ENCODE peak calls at places on chromosome 19, in six cellular contexts. Z is Peyer's patch, H is PC-3, R is fibroblast of mammary gland, O is breast epithelium, C is Calu3. M is an unnamed sample.

GRCh38 chr19:51043497-51043896 is 8.7 kb upstream of the KLK12 start:
- DNase-seq in H (no peak), O (no peak), R (no peak), C (no peak), Z (no peak), M (no peak)

GRCh38 chr19:10214784-10215183 is 16.3 kb downstream of the S1PR2 start:
- DNase-seq in Z (no peak), O (no peak), R (peak), C (no peak), H (peak), M (no peak)

GRCh38 chr19:16861875-16862274 is 26.9 kb upstream of the F2RL3 start:
- DNase-seq in Z (no peak), O (no peak), H (no peak), R (no peak), C (no peak), M (no peak)

GRCh38 chr19:15463865-15464371 is 426 bp downstream of the RASAL3 start:
- DNase-seq in C (no peak), H (no peak), Z (no peak), R (no peak), O (no peak), M (no peak)

GRCh38 chr19:13260883-13261653 is 110.9 kb downstream of the IER2 start:
- DNase-seq in R (peak), H (peak), O (no peak), C (peak), Z (no peak), M (no peak)

GRCh38 chr19:57788114-57788692 is 18.7 kb downstream of the ZNF586 start:
- DNase-seq in H (no peak), C (no peak), O (no peak), R (no peak), Z (no peak), M (no peak)

GRCh38 chr19:12871681-12872080 is 9.6 kb downstream of the DNASE2 start:
- DNase-seq in Z (no peak), R (no peak), H (no peak), C (no peak), O (no peak), M (no peak)

GRCh38 chr19:11195169-11195568 is 2.2 kb downstream of the KANK2 start:
- DNase-seq in O (no peak), H (no peak), C (no peak), R (no peak), Z (no peak), M (no peak)

GRCh38 chr19:42129399-42130253 is 2.6 kb downstream of the POU2F2 start:
- DNase-seq in H (no peak), R (peak), O (no peak), Z (no peak), C (no peak), M (no peak)

GRCh38 chr19:45439569-45440258 is 16.0 kb upstream of the ERCC1 start:
- DNase-seq in C (peak), O (peak), H (peak), Z (peak), R (peak), M (peak)

GRCh38 chr19:7799640-7800355 is 30.2 kb upstream of the EVI5L start:
- DNase-seq in Z (no peak), C (peak), O (no peak), R (peak), H (peak), M (no peak)

GRCh38 chr19:50510121-50510670 is 795 bp downstream of the JOSD2 start:
- DNase-seq in H (no peak), R (peak), C (no peak), Z (peak), O (no peak), M (no peak)

GRCh38 chr19:33797821-33798633 is 1.4 kb downstream of the KCTD15 start:
- DNase-seq in H (no peak), C (peak), O (no peak), R (no peak), Z (peak), M (no peak)

GRCh38 chr19:2663920-2664571 is 38.4 kb downstream of the GNG7 start:
- DNase-seq in H (no peak), R (no peak), Z (no peak), C (no peak), O (no peak), M (no peak)
- TF ChIP-seq CTCF in H (no peak), R (peak), Z (no peak), C (peak), O (no peak), M (no peak)

GRCh38 chr19:24033308-24033961 is 53.6 kb upstream of the ZNF254 start:
- DNase-seq in Z (peak), C (peak), O (peak), R (peak), H (peak), M (peak)
- TF ChIP-seq CTCF in Z (peak), C (no peak), O (no peak), R (no peak), H (peak), M (no peak)

GRCh38 chr19:18999016-18999758 is 34.1 kb downstream of the SUGP2 start:
- DNase-seq in Z (no peak), R (peak), O (no peak), C (no peak), H (peak), M (no peak)

GRCh38 chr19:18996796-18997394 is 36.4 kb downstream of the SUGP2 start:
- DNase-seq in R (no peak), Z (no peak), C (no peak), O (no peak), H (no peak), M (no peak)

GRCh38 chr19:18998276-18998675 is 35.0 kb downstream of the SUGP2 start:
- DNase-seq in C (no peak), Z (no peak), O (no peak), H (no peak), R (no peak), M (no peak)

GRCh38 chr19:18996351-18996750 is 37.0 kb downstream of the SUGP2 start:
- DNase-seq in R (no peak), H (no peak), C (no peak), O (no peak), Z (no peak), M (no peak)

DNA sequence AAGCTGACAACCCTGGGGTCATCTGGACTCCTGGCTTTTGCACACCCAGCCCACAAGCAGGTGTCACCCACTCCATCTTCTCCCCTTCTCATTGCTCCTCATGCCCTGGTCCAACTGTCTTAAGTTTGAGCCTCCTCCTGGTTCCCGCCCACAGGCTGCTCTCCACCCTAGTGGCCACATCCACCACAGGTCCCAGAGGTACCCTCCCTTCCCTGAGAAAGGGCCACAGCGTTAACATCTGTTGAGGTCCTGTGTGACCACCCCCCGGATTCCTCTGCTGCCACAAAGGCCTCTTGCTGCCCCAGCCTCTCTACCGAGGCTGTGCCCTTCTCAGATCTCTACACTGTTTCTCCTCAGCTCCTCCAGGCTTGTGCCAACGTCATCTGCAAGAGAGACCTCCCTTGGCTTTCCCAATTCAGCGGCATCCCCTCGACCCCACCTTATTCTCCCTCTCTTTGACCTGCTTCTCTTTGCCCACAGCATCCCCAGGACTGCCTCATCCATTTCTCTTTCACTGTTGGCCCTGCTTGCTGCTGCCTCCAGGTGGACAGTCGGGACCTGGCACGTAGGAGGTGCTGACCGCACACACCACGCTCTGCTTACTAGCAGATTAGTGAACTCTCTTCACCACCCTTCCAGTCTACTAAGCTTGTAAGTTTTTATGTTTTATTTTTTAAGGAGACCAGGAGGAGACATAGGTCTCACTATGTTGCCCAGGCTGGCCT is 33.3 kb downstream of the SUGP2 start:
- DNase-seq in C (peak), R (peak), O (no peak), H (no peak), Z (no peak), M (no peak)
- TF ChIP-seq CTCF in C (no peak), R (peak), O (no peak), H (peak), Z (no peak), M (peak)

DNA sequence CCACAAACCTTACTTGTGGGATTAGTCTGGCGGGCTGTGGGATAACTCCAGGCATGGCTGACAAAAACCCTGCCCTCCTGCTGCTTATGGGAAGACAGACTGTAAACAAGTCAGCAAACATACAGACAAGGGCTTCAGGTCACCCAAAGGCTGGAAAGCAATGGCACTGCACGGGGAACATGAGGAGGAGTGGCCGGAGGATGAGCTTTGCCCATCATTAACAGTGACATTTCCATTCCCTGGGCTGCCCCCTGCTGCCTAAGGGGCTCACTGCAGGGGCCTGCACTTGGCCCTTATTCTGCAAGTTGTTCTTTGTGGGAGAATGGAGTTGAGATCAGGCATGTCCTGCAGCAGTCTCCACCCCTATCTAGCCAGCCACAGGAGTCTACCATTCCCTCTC is 91.3 kb downstream of the UQCRFS1 start:
- DNase-seq in Z (no peak), H (no peak), C (peak), O (no peak), R (peak), M (no peak)
- TF ChIP-seq CTCF in Z (no peak), H (peak), C (peak), O (no peak), R (peak), M (peak)

GRCh38 chr19:47652285-47652684 is 43.4 kb downstream of the BICRA start:
- DNase-seq in O (no peak), H (no peak), Z (no peak), R (no peak), C (no peak), M (no peak)

GRCh38 chr19:47649588-47649987 is 40.7 kb downstream of the BICRA start:
- DNase-seq in C (no peak), H (no peak), O (no peak), R (no peak), Z (no peak), M (no peak)

GRCh38 chr19:47651132-47651531 is 42.2 kb downstream of the BICRA start:
- DNase-seq in Z (no peak), R (no peak), O (no peak), C (no peak), H (no peak), M (no peak)

GRCh38 chr19:47650695-47651094 is 41.8 kb downstream of the BICRA start:
- DNase-seq in C (no peak), R (no peak), O (no peak), Z (no peak), H (no peak), M (no peak)

GRCh38 chr19:47651691-47652090 is 42.8 kb downstream of the BICRA start:
- DNase-seq in R (no peak), O (no peak), C (no peak), H (no peak), Z (no peak), M (no peak)
- TF ChIP-seq CTCF in R (no peak), O (no peak), C (no peak), H (no peak), Z (no peak), M (no peak)

DNA sequence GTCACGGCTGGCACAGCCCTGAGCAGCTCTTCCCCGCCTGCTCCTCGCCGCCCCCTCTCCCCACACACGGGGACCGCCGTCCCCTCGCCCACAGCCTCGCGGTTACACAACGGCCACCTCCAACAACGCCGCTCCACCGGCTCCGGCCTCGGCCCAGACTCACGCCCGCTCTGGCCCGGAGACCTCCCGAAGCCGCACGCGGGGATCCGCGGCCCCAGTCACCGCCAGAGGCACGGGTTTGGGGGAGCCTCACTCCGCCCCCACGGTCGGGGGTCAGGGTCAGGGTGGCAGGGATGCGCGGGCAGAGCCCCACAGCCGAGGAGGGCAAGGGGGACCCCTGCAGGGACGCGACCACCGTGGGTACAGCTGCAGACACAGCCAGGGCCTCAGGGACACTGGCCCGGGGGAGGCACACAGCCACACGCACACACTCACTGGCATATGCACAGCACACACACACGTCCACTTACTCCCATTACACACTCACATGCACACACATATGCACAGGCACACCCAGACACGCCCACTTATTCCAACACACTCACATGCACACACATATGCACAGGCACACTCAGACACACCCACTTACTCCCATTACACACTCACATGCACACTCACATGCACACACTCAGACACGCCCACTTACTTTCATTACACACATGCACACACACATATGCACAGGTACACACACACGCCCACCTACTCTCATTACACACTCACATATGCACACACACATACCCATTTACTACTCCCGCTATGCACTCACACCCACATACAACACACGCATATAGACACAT is 1.6 kb downstream of the TTYH1 start:
- DNase-seq in C (no peak), R (no peak), Z (no peak), O (no peak), H (no peak), M (no peak)
- TF ChIP-seq CTCF in C (no peak), R (no peak), Z (no peak), O (no peak), H (no peak), M (no peak)

GRCh38 chr19:38781058-38781457 is 7.7 kb upstream of the LGALS7 start:
- DNase-seq in H (no peak), O (no peak), Z (no peak), R (no peak), C (no peak), M (no peak)

GRCh38 chr19:38780443-38780842 is 7.1 kb upstream of the LGALS7 start:
- DNase-seq in O (no peak), C (no peak), Z (no peak), H (no peak), R (no peak), M (no peak)

GRCh38 chr19:38774181-38774950 is 1.0 kb upstream of the LGALS7 start:
- DNase-seq in Z (no peak), O (no peak), H (no peak), R (no peak), C (no peak), M (no peak)

GRCh38 chr19:38773469-38774177 is at the start of gene LGALS7:
- DNase-seq in H (no peak), O (no peak), Z (no peak), C (no peak), R (no peak), M (no peak)

GRCh38 chr19:38778733-38779132 is 5.4 kb upstream of the LGALS7 start:
- DNase-seq in R (no peak), H (no peak), C (no peak), Z (no peak), O (no peak), M (no peak)
- TF ChIP-seq CTCF in R (no peak), H (no peak), C (no peak), Z (no peak), O (no peak), M (no peak)